ENCODE peak calls at places on chromosomes 4 and X, in nine cellular contexts. One of them, this sample, is unnamed. For H3K4me1, the result is how much of the 10 kb centered on the place peaks cover.

GRCh38 chr4:156169861-156170260 is 216.2 kb upstream of the CTSO start:
- DNase-seq in Peyer's patch: no peak
- DNase-seq in HCT116: no peak
- DNase-seq in transverse colon: no peak
- DNase-seq in tibial nerve: no peak
- DNase-seq in ovary: no peak
- DNase-seq in stomach: no peak
- DNase-seq in adrenal gland: no peak
- DNase-seq in esophagus muscularis mucosa: no peak
- DNase-seq in this sample: no peak

GRCh38 chr4:185933078-185933581 is 121.1 kb upstream of the SORBS2 start:
- DNase-seq in Peyer's patch: no peak
- DNase-seq in HCT116: no peak
- DNase-seq in transverse colon: no peak
- DNase-seq in tibial nerve: no peak
- DNase-seq in ovary: no peak
- DNase-seq in stomach: no peak
- DNase-seq in adrenal gland: peak
- DNase-seq in esophagus muscularis mucosa: peak
- DNase-seq in this sample: no peak

GRCh38 chr4:10917475-10918103 is 233.0 kb upstream of the CLNK start:
- DNase-seq in Peyer's patch: no peak
- DNase-seq in HCT116: no peak
- DNase-seq in transverse colon: no peak
- DNase-seq in tibial nerve: no peak
- DNase-seq in ovary: no peak
- DNase-seq in stomach: peak
- DNase-seq in adrenal gland: peak
- DNase-seq in esophagus muscularis mucosa: no peak
- DNase-seq in this sample: no peak

GRCh38 chr4:55549888-55550287 is 3.2 kb upstream of the CLOCK start:
- DNase-seq in Peyer's patch: no peak
- DNase-seq in HCT116: peak
- DNase-seq in transverse colon: no peak
- DNase-seq in tibial nerve: no peak
- DNase-seq in ovary: no peak
- DNase-seq in stomach: no peak
- DNase-seq in adrenal gland: no peak
- DNase-seq in esophagus muscularis mucosa: no peak
- DNase-seq in this sample: no peak

GRCh38 chrX:155745792-155746191 is 133.0 kb upstream of the TMLHE start:
- DNase-seq in Peyer's patch: no peak
- DNase-seq in HCT116: peak
- DNase-seq in transverse colon: peak
- DNase-seq in tibial nerve: no peak
- DNase-seq in ovary: no peak
- DNase-seq in stomach: peak
- DNase-seq in adrenal gland: peak
- DNase-seq in esophagus muscularis mucosa: no peak
- DNase-seq in this sample: no peak

GRCh38 chr4:8914461-8915171 is 43.0 kb upstream of the HMX1 start:
- DNase-seq in Peyer's patch: no peak
- DNase-seq in HCT116: no peak
- DNase-seq in transverse colon: no peak
- DNase-seq in tibial nerve: no peak
- DNase-seq in ovary: peak
- DNase-seq in stomach: peak
- DNase-seq in adrenal gland: no peak
- DNase-seq in esophagus muscularis mucosa: peak
- DNase-seq in this sample: peak

GRCh38 chrX:143994206-143994605 is 110.3 kb downstream of the UBE2NL start:
- DNase-seq in Peyer's patch: no peak
- DNase-seq in HCT116: no peak
- DNase-seq in transverse colon: no peak
- DNase-seq in tibial nerve: no peak
- DNase-seq in ovary: no peak
- DNase-seq in stomach: no peak
- DNase-seq in adrenal gland: no peak
- DNase-seq in esophagus muscularis mucosa: no peak
- DNase-seq in this sample: no peak

GRCh38 chr4:148426643-148427042 is 15.6 kb downstream of the NR3C2 start:
- DNase-seq in Peyer's patch: no peak
- DNase-seq in HCT116: no peak
- DNase-seq in transverse colon: no peak
- DNase-seq in tibial nerve: no peak
- DNase-seq in ovary: no peak
- DNase-seq in stomach: no peak
- DNase-seq in adrenal gland: no peak
- DNase-seq in esophagus muscularis mucosa: no peak
- DNase-seq in this sample: no peak

GRCh38 chr4:137065306-137065705 is 467.0 kb downstream of the PCDH18 start:
- DNase-seq in Peyer's patch: no peak
- DNase-seq in HCT116: no peak
- DNase-seq in transverse colon: no peak
- DNase-seq in tibial nerve: no peak
- DNase-seq in ovary: no peak
- DNase-seq in stomach: no peak
- DNase-seq in adrenal gland: no peak
- DNase-seq in esophagus muscularis mucosa: no peak
- DNase-seq in this sample: no peak

GRCh38 chrX:110146521-110146920 is 143.6 kb downstream of the TMEM164 start:
- DNase-seq in Peyer's patch: peak
- DNase-seq in HCT116: peak
- DNase-seq in transverse colon: peak
- DNase-seq in tibial nerve: no peak
- DNase-seq in ovary: no peak
- DNase-seq in stomach: no peak
- DNase-seq in adrenal gland: peak
- DNase-seq in esophagus muscularis mucosa: no peak
- DNase-seq in this sample: peak

GRCh38 chr4:147683172-147683571 is 791 bp downstream of the PRMT9 start:
- DNase-seq in Peyer's patch: no peak
- DNase-seq in HCT116: no peak
- DNase-seq in transverse colon: peak
- DNase-seq in tibial nerve: no peak
- DNase-seq in ovary: peak
- DNase-seq in stomach: no peak
- DNase-seq in adrenal gland: peak
- DNase-seq in esophagus muscularis mucosa: no peak
- DNase-seq in this sample: no peak

GRCh38 chrX:34147345-34147744 is 15.2 kb upstream of the FAM47A start:
- DNase-seq in Peyer's patch: no peak
- DNase-seq in HCT116: no peak
- DNase-seq in transverse colon: no peak
- DNase-seq in tibial nerve: no peak
- DNase-seq in ovary: no peak
- DNase-seq in stomach: no peak
- DNase-seq in adrenal gland: no peak
- DNase-seq in esophagus muscularis mucosa: no peak
- DNase-seq in this sample: no peak

GRCh38 chr4:1745697-1746096 is 24.4 kb downstream of the TACC3 start:
- DNase-seq in Peyer's patch: no peak
- DNase-seq in HCT116: no peak
- DNase-seq in transverse colon: no peak
- DNase-seq in tibial nerve: no peak
- DNase-seq in ovary: no peak
- DNase-seq in stomach: no peak
- DNase-seq in adrenal gland: no peak
- DNase-seq in esophagus muscularis mucosa: no peak
- DNase-seq in this sample: no peak

GRCh38 chr4:7778524-7779193 is 161.0 kb downstream of the AFAP1 start:
- DNase-seq in Peyer's patch: no peak
- DNase-seq in HCT116: no peak
- DNase-seq in transverse colon: no peak
- DNase-seq in tibial nerve: no peak
- DNase-seq in ovary: peak
- DNase-seq in stomach: no peak
- DNase-seq in adrenal gland: no peak
- DNase-seq in esophagus muscularis mucosa: no peak
- DNase-seq in this sample: no peak

GRCh38 chr4:6478546-6479220 is 6.3 kb upstream of the PPP2R2C start:
- DNase-seq in Peyer's patch: no peak
- DNase-seq in HCT116: no peak
- DNase-seq in transverse colon: no peak
- DNase-seq in tibial nerve: no peak
- DNase-seq in ovary: no peak
- DNase-seq in stomach: no peak
- DNase-seq in adrenal gland: no peak
- DNase-seq in esophagus muscularis mucosa: peak
- DNase-seq in this sample: no peak

GRCh38 chr4:2295535-2296442 is 33.9 kb upstream of the MXD4 start:
- DNase-seq in Peyer's patch: no peak
- DNase-seq in HCT116: no peak
- DNase-seq in transverse colon: no peak
- DNase-seq in tibial nerve: peak
- DNase-seq in ovary: peak
- DNase-seq in stomach: no peak
- DNase-seq in adrenal gland: no peak
- DNase-seq in esophagus muscularis mucosa: no peak
- DNase-seq in this sample: no peak

GRCh38 chrX:3516051-3516541 is 169.6 kb upstream of the MXRA5 start:
- DNase-seq in Peyer's patch: no peak
- DNase-seq in HCT116: no peak
- DNase-seq in transverse colon: no peak
- DNase-seq in tibial nerve: no peak
- DNase-seq in ovary: no peak
- DNase-seq in stomach: no peak
- DNase-seq in adrenal gland: no peak
- DNase-seq in esophagus muscularis mucosa: no peak
- DNase-seq in this sample: no peak

GRCh38 chr4:630661-631060 is 5.3 kb downstream of the PDE6B start:
- DNase-seq in Peyer's patch: no peak
- DNase-seq in HCT116: no peak
- DNase-seq in transverse colon: no peak
- DNase-seq in tibial nerve: no peak
- DNase-seq in ovary: no peak
- DNase-seq in stomach: no peak
- DNase-seq in adrenal gland: no peak
- DNase-seq in esophagus muscularis mucosa: no peak
- DNase-seq in this sample: no peak

GRCh38 chrX:101257448-101258259 is 33.5 kb downstream of the TAF7L start:
- DNase-seq in Peyer's patch: no peak
- DNase-seq in HCT116: no peak
- DNase-seq in transverse colon: no peak
- DNase-seq in tibial nerve: no peak
- DNase-seq in ovary: no peak
- DNase-seq in stomach: no peak
- DNase-seq in adrenal gland: no peak
- DNase-seq in esophagus muscularis mucosa: no peak
- DNase-seq in this sample: no peak
- TF ChIP-seq POLR2A in Peyer's patch: no peak
- TF ChIP-seq POLR2A in HCT116: no peak
- TF ChIP-seq POLR2A in transverse colon: no peak
- TF ChIP-seq POLR2A in tibial nerve: no peak
- TF ChIP-seq POLR2A in ovary: no peak
- TF ChIP-seq POLR2A in stomach: no peak
- TF ChIP-seq POLR2A in adrenal gland: no peak
- TF ChIP-seq POLR2A in esophagus muscularis mucosa: no peak
- TF ChIP-seq POLR2A in this sample: no peak

GRCh38 chr4:53747401-53747800 is 156.1 kb upstream of the LNX1 start:
- DNase-seq in Peyer's patch: no peak
- DNase-seq in HCT116: no peak
- DNase-seq in transverse colon: no peak
- DNase-seq in tibial nerve: no peak
- DNase-seq in ovary: no peak
- DNase-seq in stomach: no peak
- DNase-seq in adrenal gland: no peak
- DNase-seq in esophagus muscularis mucosa: peak
- DNase-seq in this sample: no peak
- H3K4me1 ChIP-seq in Peyer's patch: under half
- H3K4me1 ChIP-seq in HCT116: under half
- H3K4me1 ChIP-seq in transverse colon: under half
- H3K4me1 ChIP-seq in tibial nerve: under half
- H3K4me1 ChIP-seq in ovary: under half
- H3K4me1 ChIP-seq in stomach: under half
- H3K4me1 ChIP-seq in adrenal gland: under half
- H3K4me1 ChIP-seq in esophagus muscularis mucosa: under half
- H3K4me1 ChIP-seq in this sample: under half

GRCh38 chr4:53536328-53536727 is 55.0 kb downstream of the LNX1 start:
- DNase-seq in Peyer's patch: no peak
- DNase-seq in HCT116: no peak
- DNase-seq in transverse colon: no peak
- DNase-seq in tibial nerve: no peak
- DNase-seq in ovary: no peak
- DNase-seq in stomach: no peak
- DNase-seq in adrenal gland: no peak
- DNase-seq in esophagus muscularis mucosa: no peak
- DNase-seq in this sample: no peak

GRCh38 chr4:53541577-53542206 is 49.6 kb downstream of the LNX1 start:
- DNase-seq in Peyer's patch: no peak
- DNase-seq in HCT116: no peak
- DNase-seq in transverse colon: no peak
- DNase-seq in tibial nerve: no peak
- DNase-seq in ovary: no peak
- DNase-seq in stomach: no peak
- DNase-seq in adrenal gland: peak
- DNase-seq in esophagus muscularis mucosa: no peak
- DNase-seq in this sample: peak

GRCh38 chr4:53535567-53535966 is 55.7 kb downstream of the LNX1 start:
- DNase-seq in Peyer's patch: no peak
- DNase-seq in HCT116: no peak
- DNase-seq in transverse colon: no peak
- DNase-seq in tibial nerve: no peak
- DNase-seq in ovary: no peak
- DNase-seq in stomach: no peak
- DNase-seq in adrenal gland: no peak
- DNase-seq in esophagus muscularis mucosa: no peak
- DNase-seq in this sample: no peak

GRCh38 chr4:53534684-53535083 is 56.6 kb downstream of the LNX1 start:
- DNase-seq in Peyer's patch: no peak
- DNase-seq in HCT116: no peak
- DNase-seq in transverse colon: no peak
- DNase-seq in tibial nerve: no peak
- DNase-seq in ovary: no peak
- DNase-seq in stomach: no peak
- DNase-seq in adrenal gland: no peak
- DNase-seq in esophagus muscularis mucosa: no peak
- DNase-seq in this sample: no peak

GRCh38 chr4:53537606-53538005 is 53.7 kb downstream of the LNX1 start:
- DNase-seq in Peyer's patch: no peak
- DNase-seq in HCT116: no peak
- DNase-seq in transverse colon: peak
- DNase-seq in tibial nerve: no peak
- DNase-seq in ovary: no peak
- DNase-seq in stomach: no peak
- DNase-seq in adrenal gland: no peak
- DNase-seq in esophagus muscularis mucosa: no peak
- DNase-seq in this sample: no peak
- TF ChIP-seq POLR2A in Peyer's patch: no peak
- TF ChIP-seq POLR2A in HCT116: no peak
- TF ChIP-seq POLR2A in transverse colon: no peak
- TF ChIP-seq POLR2A in tibial nerve: no peak
- TF ChIP-seq POLR2A in ovary: no peak
- TF ChIP-seq POLR2A in stomach: no peak
- TF ChIP-seq POLR2A in adrenal gland: no peak
- TF ChIP-seq POLR2A in esophagus muscularis mucosa: no peak
- TF ChIP-seq POLR2A in this sample: no peak

GRCh38 chr4:128635939-128636551 is 173.5 kb upstream of the JADE1 start:
- DNase-seq in Peyer's patch: no peak
- DNase-seq in HCT116: no peak
- DNase-seq in transverse colon: no peak
- DNase-seq in tibial nerve: no peak
- DNase-seq in ovary: no peak
- DNase-seq in stomach: no peak
- DNase-seq in adrenal gland: no peak
- DNase-seq in esophagus muscularis mucosa: no peak
- DNase-seq in this sample: no peak
- H3K4me1 ChIP-seq in Peyer's patch: under half
- H3K4me1 ChIP-seq in HCT116: under half
- H3K4me1 ChIP-seq in transverse colon: under half
- H3K4me1 ChIP-seq in tibial nerve: under half
- H3K4me1 ChIP-seq in ovary: under half
- H3K4me1 ChIP-seq in stomach: under half
- H3K4me1 ChIP-seq in adrenal gland: under half
- H3K4me1 ChIP-seq in esophagus muscularis mucosa: under half
- H3K4me1 ChIP-seq in this sample: under half

This sample was measured in uterus.